ENCODE peak calls at places on chromosomes 5 and 9, in five cellular contexts. R is COR-L47, X is WTC11, H is PC-3, N is NB4. Z is an unnamed sample.

GRCh38 chr5:172549708-172550095 is 91.4 kb upstream of the NEURL1B start:
- DNase-seq in R (no peak), X (no peak), H (no peak), N (peak; percentile 37), Z (no peak)

GRCh38 chr5:160158087-160158486 is 38.8 kb upstream of the PWWP2A start:
- DNase-seq in R (no peak), X (peak; percentile 23), H (peak; percentile 12), N (peak; percentile 18), Z (no peak)

GRCh38 chr5:135048930-135049329 is 14.9 kb upstream of the PITX1 start:
- DNase-seq in R (no peak), X (no peak), H (no peak), N (no peak), Z (no peak)

GRCh38 chr5:171957591-171958251 is 48.7 kb downstream of the FBXW11 start:
- DNase-seq in R (no peak), X (no peak), H (no peak), N (no peak), Z (no peak)

GRCh38 chr9:93080406-93080805 is 15.6 kb upstream of the CARD19 start:
- DNase-seq in R (no peak), X (peak; percentile 7), H (no peak), N (no peak), Z (no peak)

GRCh38 chr5:167684251-167684650 is 607.2 kb upstream of the WWC1 start:
- DNase-seq in R (no peak), X (no peak), H (peak; percentile 43), N (no peak), Z (peak; percentile 14)

GRCh38 chr5:114255275-114255674 is 106.6 kb upstream of the KCNN2 start:
- DNase-seq in R (no peak), X (no peak), H (no peak), N (no peak), Z (no peak)

GRCh38 chr9:6498982-6499381 is 86.0 kb downstream of the UHRF2 start:
- DNase-seq in R (no peak), X (no peak), H (peak; percentile 3), N (no peak), Z (no peak)

GRCh38 chr5:35282805-35283204 is 52.5 kb upstream of the PRLR start:
- DNase-seq in R (no peak), X (no peak), H (no peak), N (no peak), Z (no peak)

GRCh38 chr9:88574993-88575392 is 40.0 kb downstream of the NXNL2 start:
- DNase-seq in R (no peak), X (no peak), H (no peak), N (peak; percentile 19), Z (peak; percentile 37)

GRCh38 chr5:95955996-95956899 is 5.4 kb downstream of the ELL2 start:
- DNase-seq in R (no peak), X (no peak), H (no peak), N (no peak), Z (peak; percentile 45)

GRCh38 chr5:172740483-172741205 is 30.4 kb downstream of the DUSP1 start:
- DNase-seq in R (no peak), X (no peak), H (peak; percentile 66), N (no peak), Z (peak; percentile 96)

GRCh38 chr9:6870149-6870548 is 112.4 kb downstream of the KDM4C start:
- DNase-seq in R (no peak), X (no peak), H (no peak), N (no peak), Z (no peak)

GRCh38 chr9:85899388-85899787 is 41.6 kb upstream of the NAA35 start:
- DNase-seq in R (no peak), X (no peak), H (no peak), N (no peak), Z (no peak)

GRCh38 chr9:126377521-126377920 is 50.9 kb downstream of the MVB12B start:
- DNase-seq in R (no peak), X (no peak), H (no peak), N (no peak), Z (no peak)

GRCh38 chr5:137146402-137146889 is 352.7 kb downstream of the SPOCK1 start:
- DNase-seq in R (no peak), X (no peak), H (peak; percentile 74), N (no peak), Z (peak; percentile 95)

GRCh38 chr9:98380065-98380681 is 124.7 kb upstream of the TBC1D2 start:
- DNase-seq in R (no peak), X (peak; percentile 31), H (peak; percentile 11), N (no peak), Z (peak; percentile 67)

GRCh38 chr5:142901476-142902187 is 131.5 kb downstream of the ARHGAP26 start:
- DNase-seq in R (no peak), X (no peak), H (no peak), N (no peak), Z (no peak)

Z was measured in cardiac fibroblast.